ENCODE peak calls at places on chromosomes 1 and 21, in four cellular contexts. One of them, this sample, is unnamed.

GRCh38 chr1:10170362-10170665 is 40.1 kb upstream of the KIF1B start:
- DNase-seq in cardiac muscle cell: no peak
- DNase-seq in right atrium auricular region: no peak
- DNase-seq in CD8-positive, alpha-beta T cell: no peak
- DNase-seq in this sample: no peak

GRCh38 chr1:51636765-51637522 is 20.1 kb downstream of the OSBPL9 start:
- DNase-seq in cardiac muscle cell: peak; percentile 67
- DNase-seq in right atrium auricular region: peak; percentile 83
- DNase-seq in CD8-positive, alpha-beta T cell: no peak
- DNase-seq in this sample: no peak

GRCh38 chr1:237911911-237912310 is 21.2 kb upstream of the ZP4 start:
- DNase-seq in CD8-positive, alpha-beta T cell: no peak
- DNase-seq in right atrium auricular region: no peak
- DNase-seq in cardiac muscle cell: no peak
- DNase-seq in this sample: no peak

GRCh38 chr1:89044970-89045695 is 19.9 kb downstream of the GBP1 start:
- DNase-seq in CD8-positive, alpha-beta T cell: no peak
- DNase-seq in cardiac muscle cell: no peak
- DNase-seq in right atrium auricular region: no peak
- DNase-seq in this sample: no peak

GRCh38 chr1:168636200-168636599 is 59.8 kb downstream of the XCL1 start:
- DNase-seq in right atrium auricular region: no peak
- DNase-seq in cardiac muscle cell: no peak
- DNase-seq in CD8-positive, alpha-beta T cell: no peak
- DNase-seq in this sample: no peak

GRCh38 chr1:53959664-53960250 is 13.6 kb downstream of the LRRC42 start:
- DNase-seq in CD8-positive, alpha-beta T cell: no peak
- DNase-seq in right atrium auricular region: no peak
- DNase-seq in cardiac muscle cell: peak; percentile 46
- DNase-seq in this sample: no peak

GRCh38 chr1:20318971-20319370 is 28.3 kb downstream of the VWA5B1 start:
- DNase-seq in right atrium auricular region: no peak
- DNase-seq in cardiac muscle cell: no peak
- DNase-seq in CD8-positive, alpha-beta T cell: no peak
- DNase-seq in this sample: no peak

GRCh38 chr1:37556712-37557196 is at the start of gene DNALI1:
- DNase-seq in CD8-positive, alpha-beta T cell: no peak
- DNase-seq in right atrium auricular region: peak; percentile 93
- DNase-seq in cardiac muscle cell: peak; percentile 96
- DNase-seq in this sample: peak; percentile 96

GRCh38 chr1:21268281-21269239 is 21.7 kb downstream of the ECE1 start:
- DNase-seq in cardiac muscle cell: no peak
- DNase-seq in CD8-positive, alpha-beta T cell: no peak
- DNase-seq in right atrium auricular region: no peak
- DNase-seq in this sample: no peak

GRCh38 chr1:2303781-2304180 is 75.7 kb downstream of the SKI start:
- DNase-seq in CD8-positive, alpha-beta T cell: no peak
- DNase-seq in cardiac muscle cell: no peak
- DNase-seq in right atrium auricular region: no peak
- DNase-seq in this sample: no peak

GRCh38 chr1:37537378-37537777 is 16.7 kb downstream of the SNIP1 start:
- DNase-seq in right atrium auricular region: no peak
- DNase-seq in CD8-positive, alpha-beta T cell: no peak
- DNase-seq in cardiac muscle cell: peak; percentile 45
- DNase-seq in this sample: no peak

GRCh38 chr21:32423846-32424535 is 11.5 kb downstream of the EVA1C start:
- DNase-seq in cardiac muscle cell: no peak
- DNase-seq in CD8-positive, alpha-beta T cell: no peak
- DNase-seq in right atrium auricular region: no peak
- DNase-seq in this sample: no peak

GRCh38 chr1:20291621-20292020 is 946 bp downstream of the VWA5B1 start:
- DNase-seq in right atrium auricular region: no peak
- DNase-seq in cardiac muscle cell: no peak
- DNase-seq in CD8-positive, alpha-beta T cell: no peak
- DNase-seq in this sample: peak; percentile 31

GRCh38 chr1:247096544-247096943 is 7.6 kb downstream of the ZNF669 start:
- DNase-seq in cardiac muscle cell: no peak
- DNase-seq in right atrium auricular region: no peak
- DNase-seq in CD8-positive, alpha-beta T cell: no peak
- DNase-seq in this sample: no peak

GRCh38 chr1:91490501-91490900 is 10.2 kb upstream of the CDC7 start:
- DNase-seq in right atrium auricular region: no peak
- DNase-seq in CD8-positive, alpha-beta T cell: no peak
- DNase-seq in cardiac muscle cell: peak; percentile 16
- DNase-seq in this sample: no peak

GRCh38 chr1:36784147-36784862 is 250.0 kb downstream of the GRIK3 start:
- DNase-seq in CD8-positive, alpha-beta T cell: no peak
- DNase-seq in cardiac muscle cell: no peak
- DNase-seq in right atrium auricular region: no peak
- DNase-seq in this sample: no peak

GRCh38 chr21:36459098-36459497 is 20.8 kb downstream of the CLDN14 start:
- DNase-seq in cardiac muscle cell: no peak
- DNase-seq in CD8-positive, alpha-beta T cell: no peak
- DNase-seq in right atrium auricular region: no peak
- DNase-seq in this sample: no peak

GRCh38 chr21:26194811-26195251 is 24.3 kb upstream of the APP start:
- DNase-seq in CD8-positive, alpha-beta T cell: no peak
- DNase-seq in right atrium auricular region: no peak
- DNase-seq in cardiac muscle cell: no peak
- DNase-seq in this sample: no peak

GRCh38 chr1:83131692-83131955 is 867.3 kb downstream of the TTLL7 start:
- DNase-seq in CD8-positive, alpha-beta T cell: no peak
- DNase-seq in right atrium auricular region: no peak
- DNase-seq in cardiac muscle cell: no peak
- DNase-seq in this sample: no peak

GRCh38 chr1:67741786-67742185 is 56.8 kb downstream of the GADD45A start:
- DNase-seq in right atrium auricular region: no peak
- DNase-seq in CD8-positive, alpha-beta T cell: no peak
- DNase-seq in cardiac muscle cell: no peak
- DNase-seq in this sample: no peak

DNA sequence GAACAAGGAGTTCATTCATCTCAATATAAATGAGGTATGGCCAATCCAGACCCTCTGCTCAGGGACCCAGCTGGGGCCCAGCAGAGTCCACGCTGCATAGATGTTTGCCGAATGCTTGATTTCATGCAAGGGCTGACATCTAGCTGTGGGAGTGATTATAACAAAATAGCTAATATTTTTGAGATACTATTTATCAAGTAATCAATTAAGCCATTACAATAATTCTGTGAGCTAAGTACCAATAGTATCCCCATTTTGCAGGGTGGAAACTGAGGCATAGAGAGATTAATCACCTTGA is 50.9 kb downstream of the CAPN9 start:
- DNase-seq in right atrium auricular region: no peak
- DNase-seq in CD8-positive, alpha-beta T cell: no peak
- DNase-seq in cardiac muscle cell: no peak
- DNase-seq in this sample: no peak
- TF ChIP-seq CTCF in right atrium auricular region: no peak
- TF ChIP-seq CTCF in CD8-positive, alpha-beta T cell: no peak
- TF ChIP-seq CTCF in cardiac muscle cell: no peak
- TF ChIP-seq CTCF in this sample: no peak

GRCh38 chr1:209797978-209798639 is 7.8 kb downstream of the IRF6 start:
- DNase-seq in CD8-positive, alpha-beta T cell: no peak
- DNase-seq in cardiac muscle cell: no peak
- DNase-seq in right atrium auricular region: no peak
- DNase-seq in this sample: no peak
- TF ChIP-seq CTCF in CD8-positive, alpha-beta T cell: no peak
- TF ChIP-seq CTCF in cardiac muscle cell: no peak
- TF ChIP-seq CTCF in right atrium auricular region: no peak
- TF ChIP-seq CTCF in this sample: no peak

DNA sequence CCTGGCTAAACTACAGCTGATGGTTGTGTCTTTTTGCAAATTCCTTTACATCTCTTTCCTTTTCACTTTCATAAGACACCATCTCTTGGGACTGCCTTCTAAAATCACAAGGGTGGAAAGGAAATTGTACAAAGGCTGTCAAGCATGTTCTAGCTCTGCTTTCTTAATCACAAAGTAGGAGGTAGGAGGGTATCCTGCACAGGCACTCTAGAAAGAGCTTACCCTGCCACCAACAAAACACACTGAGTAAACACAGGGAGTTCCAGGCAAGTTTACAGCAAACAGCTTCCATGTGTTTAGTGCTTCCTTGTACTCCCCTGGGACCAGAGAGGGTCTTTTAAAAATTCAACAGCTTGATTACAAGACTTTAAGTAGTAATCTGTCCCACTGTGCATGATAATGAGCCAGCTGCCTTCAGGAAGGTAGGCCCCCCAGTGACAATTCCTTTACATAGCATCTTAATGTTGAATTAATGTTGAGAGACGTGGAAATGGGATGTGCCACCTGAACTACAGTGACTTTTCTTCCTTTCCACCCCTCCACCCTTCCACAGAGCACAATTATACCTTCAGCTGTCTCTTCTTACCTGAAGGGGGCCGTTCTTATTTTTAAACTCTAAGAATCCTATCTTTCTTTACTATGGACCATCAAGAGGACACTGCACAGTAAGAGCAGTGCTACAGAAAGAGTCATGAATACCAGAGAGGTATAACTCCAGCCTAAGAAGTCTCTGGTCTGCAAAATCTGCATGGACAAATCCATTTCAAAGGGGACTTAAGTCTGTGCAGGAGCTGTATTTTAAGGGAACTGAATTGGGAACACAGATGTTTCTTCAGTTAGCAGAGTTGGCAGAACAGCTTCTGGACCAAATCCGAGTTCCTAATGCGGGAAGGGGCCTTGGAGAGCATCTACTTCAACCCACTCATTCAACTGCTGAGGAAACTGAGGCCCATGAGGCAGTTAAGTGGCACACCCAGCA is 2.2 kb downstream of the PLPP3 start:
- DNase-seq in CD8-positive, alpha-beta T cell: no peak
- DNase-seq in cardiac muscle cell: peak; percentile 59
- DNase-seq in right atrium auricular region: no peak
- DNase-seq in this sample: no peak
- TF ChIP-seq CTCF in CD8-positive, alpha-beta T cell: no peak
- TF ChIP-seq CTCF in cardiac muscle cell: peak; percentile 46
- TF ChIP-seq CTCF in right atrium auricular region: peak; percentile 25
- TF ChIP-seq CTCF in this sample: peak; percentile 16

GRCh38 chr1:217067642-217068041 is 344.4 kb upstream of the ESRRG start:
- DNase-seq in cardiac muscle cell: no peak
- DNase-seq in CD8-positive, alpha-beta T cell: no peak
- DNase-seq in right atrium auricular region: no peak
- DNase-seq in this sample: no peak
- TF ChIP-seq CTCF in cardiac muscle cell: no peak
- TF ChIP-seq CTCF in CD8-positive, alpha-beta T cell: no peak
- TF ChIP-seq CTCF in right atrium auricular region: no peak
- TF ChIP-seq CTCF in this sample: no peak

GRCh38 chr1:184563308-184563707 is 176.5 kb downstream of the C1orf21 start:
- DNase-seq in CD8-positive, alpha-beta T cell: no peak
- DNase-seq in cardiac muscle cell: peak; percentile 63
- DNase-seq in right atrium auricular region: no peak
- DNase-seq in this sample: no peak
- TF ChIP-seq CTCF in CD8-positive, alpha-beta T cell: no peak
- TF ChIP-seq CTCF in cardiac muscle cell: peak; percentile 60
- TF ChIP-seq CTCF in right atrium auricular region: peak; percentile 27
- TF ChIP-seq CTCF in this sample: no peak

GRCh38 chr1:195715652-195716051 is 892.6 kb downstream of the KCNT2 start:
- DNase-seq in cardiac muscle cell: no peak
- DNase-seq in right atrium auricular region: no peak
- DNase-seq in CD8-positive, alpha-beta T cell: no peak
- DNase-seq in this sample: no peak

GRCh38 chr1:195721210-195721971 is 886.8 kb downstream of the KCNT2 start:
- DNase-seq in CD8-positive, alpha-beta T cell: no peak
- DNase-seq in cardiac muscle cell: no peak
- DNase-seq in right atrium auricular region: no peak
- DNase-seq in this sample: no peak

GRCh38 chr1:195714248-195714647 is 894.0 kb downstream of the KCNT2 start:
- DNase-seq in CD8-positive, alpha-beta T cell: no peak
- DNase-seq in right atrium auricular region: no peak
- DNase-seq in cardiac muscle cell: peak; percentile 7
- DNase-seq in this sample: no peak

DNA sequence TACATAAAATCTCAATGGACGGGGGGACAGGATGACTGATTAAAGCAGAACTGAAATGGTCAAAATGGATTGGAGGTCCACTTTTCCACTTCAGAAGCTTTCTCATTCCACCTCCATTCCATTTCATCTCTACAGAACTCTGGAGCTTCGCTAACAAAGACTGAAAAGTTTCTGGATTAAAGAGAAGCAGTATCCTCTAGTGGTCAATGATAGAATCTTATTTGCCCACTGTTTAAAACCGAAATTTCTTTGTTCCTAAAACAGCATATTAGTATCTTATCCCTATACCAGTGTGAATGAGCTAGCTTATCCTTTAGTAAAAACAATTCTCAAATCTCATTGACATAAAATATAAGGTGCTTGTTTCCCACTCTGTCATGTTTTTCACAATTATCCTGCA is 890.6 kb downstream of the KCNT2 start:
- DNase-seq in cardiac muscle cell: peak; percentile 24
- DNase-seq in right atrium auricular region: no peak
- DNase-seq in CD8-positive, alpha-beta T cell: no peak
- DNase-seq in this sample: no peak
- TF ChIP-seq CTCF in cardiac muscle cell: peak; percentile 44
- TF ChIP-seq CTCF in right atrium auricular region: no peak
- TF ChIP-seq CTCF in CD8-positive, alpha-beta T cell: no peak
- TF ChIP-seq CTCF in this sample: no peak

GRCh38 chr1:108327534-108328462 is 83.9 kb upstream of the NBPF4 start:
- DNase-seq in right atrium auricular region: no peak
- DNase-seq in CD8-positive, alpha-beta T cell: no peak
- DNase-seq in cardiac muscle cell: no peak
- DNase-seq in this sample: peak; percentile 3
- TF ChIP-seq CTCF in right atrium auricular region: no peak
- TF ChIP-seq CTCF in CD8-positive, alpha-beta T cell: no peak
- TF ChIP-seq CTCF in cardiac muscle cell: no peak
- TF ChIP-seq CTCF in this sample: no peak

DNA sequence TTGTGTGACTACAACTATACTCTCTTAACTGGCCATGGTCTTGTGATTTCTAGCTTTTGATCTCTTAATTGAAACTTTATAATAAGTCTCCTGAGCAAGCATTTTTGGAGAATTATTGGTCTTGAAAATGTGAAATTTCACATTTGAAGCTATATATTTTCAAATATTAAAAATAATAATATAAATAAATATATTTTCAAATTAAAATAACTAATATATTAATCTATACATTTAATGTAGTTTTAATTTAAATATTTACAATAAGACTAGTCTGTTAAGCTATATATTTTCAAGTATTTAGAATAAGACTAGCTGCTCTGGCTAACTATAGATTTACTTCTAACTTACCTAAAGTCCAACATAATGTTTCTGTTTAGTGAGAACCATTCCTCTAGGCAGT is 32.1 kb upstream of the TSHB start:
- DNase-seq in CD8-positive, alpha-beta T cell: no peak
- DNase-seq in cardiac muscle cell: no peak
- DNase-seq in right atrium auricular region: no peak
- DNase-seq in this sample: no peak
- TF ChIP-seq CTCF in CD8-positive, alpha-beta T cell: no peak
- TF ChIP-seq CTCF in cardiac muscle cell: no peak
- TF ChIP-seq CTCF in right atrium auricular region: no peak
- TF ChIP-seq CTCF in this sample: no peak

DNA sequence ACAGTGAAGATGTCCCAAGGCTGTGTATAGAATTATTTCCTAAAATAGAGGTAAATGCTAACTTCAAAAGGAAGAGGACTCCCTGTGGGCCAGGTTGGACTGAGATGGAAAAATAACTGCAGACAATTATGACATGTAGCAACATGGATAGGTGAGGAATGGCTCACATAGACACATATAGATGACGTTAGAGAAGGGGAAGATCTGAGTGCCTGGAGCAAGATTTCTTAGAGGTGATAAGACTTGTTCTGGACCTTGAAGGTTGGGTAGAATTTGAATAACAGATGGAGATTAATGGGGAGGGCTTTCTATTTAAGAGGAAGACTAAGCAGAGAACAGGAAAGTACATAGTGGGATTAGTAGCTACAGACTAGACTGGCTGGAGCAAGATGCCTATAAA is 76.9 kb downstream of the C1orf21 start:
- DNase-seq in right atrium auricular region: no peak
- DNase-seq in cardiac muscle cell: no peak
- DNase-seq in CD8-positive, alpha-beta T cell: no peak
- DNase-seq in this sample: no peak
- TF ChIP-seq CTCF in right atrium auricular region: no peak
- TF ChIP-seq CTCF in cardiac muscle cell: no peak
- TF ChIP-seq CTCF in CD8-positive, alpha-beta T cell: no peak
- TF ChIP-seq CTCF in this sample: no peak